ENCODE peak calls at places on chromosomes 11 and 22, in eight cellular contexts. Y, L, B, Z, F, T, X and W are unnamed samples.

GRCh38 chr11:43735931-43736330 is 55.4 kb downstream of the HSD17B12 start:
- DNase-seq in Y (peak; percentile 52), L (peak; percentile 63), B (peak; percentile 76), Z (no peak), F (no peak), T (peak; percentile 78), X (no peak), W (no peak)

GRCh38 chr11:120335596-120335927 is 651 bp upstream of the ARHGEF12 start:
- DNase-seq in Y (peak; percentile 14), L (no peak), B (no peak), Z (no peak), F (no peak), T (no peak), X (no peak), W (no peak)

GRCh38 chr11:75731095-75731494 is 13.5 kb downstream of the MOGAT2 start:
- DNase-seq in Y (no peak), L (no peak), B (no peak), Z (no peak), F (no peak), T (no peak), X (no peak), W (no peak)

GRCh38 chr11:14927146-14927545 is 35.1 kb upstream of the CYP2R1 start:
- DNase-seq in Y (peak; percentile 35), L (peak; percentile 34), B (peak; percentile 85), Z (peak; percentile 37), F (no peak), T (peak; percentile 59), X (no peak), W (no peak)

GRCh38 chr11:95453616-95454118 is 222.7 kb upstream of the SESN3 start:
- DNase-seq in Y (no peak), L (no peak), B (peak; percentile 16), Z (peak; percentile 57), F (peak; percentile 15), T (no peak), X (no peak), W (peak; percentile 19)

GRCh38 chr22:33851240-33851639 is 69.0 kb downstream of the LARGE1 start:
- DNase-seq in Y (peak; percentile 6), L (no peak), B (peak; percentile 42), Z (peak; percentile 12), F (no peak), T (peak; percentile 62), X (no peak), W (no peak)

GRCh38 chr11:121514401-121514981 is 61.7 kb upstream of the SORL1-AS1 start:
- DNase-seq in Y (no peak), L (no peak), B (no peak), Z (no peak), F (no peak), T (no peak), X (no peak), W (no peak)

GRCh38 chr22:38016182-38017078 is 32.1 kb upstream of the SOX10 start:
- DNase-seq in Y (no peak), L (peak; percentile 48), B (peak; percentile 43), Z (no peak), F (peak; percentile 89), T (no peak), X (no peak), W (peak; percentile 96)